ENCODE peak calls at places on chromosomes 3 and 15, in ten cellular contexts. V is epithelial cell of proximal tubule; S is NCI-H2081; Z is NCI-H460; L is stimulated activated CD4-positive, alpha-beta T cell treated with anti-CD3 and anti-CD28 coated beads, Interleukin-15, amount 100 ng/mL, for 24 hours; W is CD8-positive, alpha-beta memory T cell; H is T47D; D is T follicular helper cell; O is stimulated activated CD8-positive, alpha-beta memory T cell treated with anti-CD3 and anti-CD28 coated beads, Interleukin-12 subunit alpha, Interleukin-12 subunit beta, amount 100 ng/mL, for 4 hours; A is body of pancreas. U is an unnamed sample.

GRCh38 chr3:63092545-63092944 is 185.6 kb upstream of the SYNPR start:
- DNase-seq in V (no peak), S (no peak), Z (no peak), L (no peak), W (no peak), H (no peak), D (no peak), O (no peak), A (no peak), U (no peak)

GRCh38 chr3:73228425-73228824 is 167.0 kb downstream of the EBLN2 start:
- DNase-seq in V (no peak), S (no peak), Z (no peak), L (no peak), W (no peak), H (no peak), D (no peak), O (no peak), A (no peak), U (no peak)

GRCh38 chr3:142285057-142285666 is 59.8 kb upstream of the GK5 start:
- DNase-seq in V (no peak), S (no peak), Z (no peak), L (no peak), W (no peak), H (no peak), D (no peak), O (no peak), A (no peak), U (no peak)

GRCh38 chr3:114709102-114709501 is 415.3 kb downstream of the TIGIT start:
- DNase-seq in V (peak), S (no peak), Z (no peak), L (no peak), W (no peak), H (no peak), D (no peak), O (no peak), A (no peak), U (no peak)

GRCh38 chr3:69143605-69144004 is 21.2 kb upstream of the LMOD3 start:
- DNase-seq in V (no peak), S (no peak), Z (peak), L (no peak), W (no peak), H (no peak), D (no peak), O (no peak), A (no peak), U (no peak)

GRCh38 chr15:68054658-68055223 is 626 bp downstream of the PIAS1 start:
- DNase-seq in V (no peak), S (peak), Z (no peak), L (peak), W (peak), H (peak), D (peak), O (no peak), A (peak), U (no peak)

GRCh38 chr3:58306662-58307286 is 454 bp downstream of the HTD2 start:
- DNase-seq in V (no peak), S (no peak), Z (no peak), L (peak), W (peak), H (no peak), D (peak), O (no peak), A (peak), U (no peak)

GRCh38 chr3:11996500-11996899 is 7.7 kb upstream of the SYN2 start:
- DNase-seq in V (no peak), S (no peak), Z (no peak), L (no peak), W (no peak), H (no peak), D (no peak), O (no peak), A (no peak), U (no peak)

GRCh38 chr3:100063929-100064461 is 50.3 kb downstream of the FILIP1L start:
- DNase-seq in V (no peak), S (no peak), Z (no peak), L (no peak), W (no peak), H (no peak), D (no peak), O (no peak), A (no peak), U (no peak)

GRCh38 chr15:96334705-96335428 is 4.4 kb downstream of the NR2F2 start:
- DNase-seq in V (no peak), S (no peak), Z (no peak), L (no peak), W (no peak), H (no peak), D (no peak), O (no peak), A (no peak), U (no peak)

GRCh38 chr3:32255345-32255744 is 16.9 kb downstream of the CMTM8 start:
- DNase-seq in V (no peak), S (no peak), Z (no peak), L (no peak), W (no peak), H (no peak), D (no peak), O (no peak), A (no peak), U (no peak)

GRCh38 chr3:157094301-157094700 is 65.6 kb downstream of the CCNL1 start:
- DNase-seq in V (no peak), S (no peak), Z (no peak), L (no peak), W (no peak), H (no peak), D (no peak), O (no peak), A (no peak), U (no peak)

GRCh38 chr3:183260167-183260904 is 7.3 kb downstream of the B3GNT5 start:
- DNase-seq in V (no peak), S (no peak), Z (no peak), L (no peak), W (no peak), H (no peak), D (no peak), O (no peak), A (peak), U (no peak)

GRCh38 chr15:98727115-98728040 is 79.0 kb downstream of the IGF1R start:
- DNase-seq in V (peak), S (no peak), Z (peak), L (no peak), W (no peak), H (peak), D (no peak), O (no peak), A (peak), U (peak)

GRCh38 chr15:77052556-77052955 is 18.4 kb downstream of the TSPAN3 start:
- DNase-seq in V (no peak), S (no peak), Z (no peak), L (no peak), W (no peak), H (no peak), D (no peak), O (no peak), A (no peak), U (no peak)

GRCh38 chr3:139448104-139448503 is 28.2 kb downstream of the RBP2 start:
- DNase-seq in V (no peak), S (no peak), Z (no peak), L (no peak), W (no peak), H (no peak), D (no peak), O (no peak), A (peak), U (no peak)

GRCh38 chr3:69079269-69080159 is 651 bp downstream of the UBA3 start:
- DNase-seq in V (no peak), S (no peak), Z (no peak), L (no peak), W (no peak), H (no peak), D (no peak), O (no peak), A (no peak), U (no peak)

GRCh38 chr15:29134641-29135071 is 135.0 kb downstream of the NSMCE3 start:
- DNase-seq in V (no peak), S (no peak), Z (no peak), L (no peak), W (no peak), H (no peak), D (no peak), O (no peak), A (no peak), U (no peak)

GRCh38 chr3:100602506-100603444 is 6.6 kb upstream of the ADGRG7 start:
- DNase-seq in V (no peak), S (no peak), Z (peak), L (no peak), W (no peak), H (no peak), D (no peak), O (no peak), A (no peak), U (no peak)

GRCh38 chr15:49669288-49669687 is 48.4 kb downstream of the DTWD1 start:
- DNase-seq in V (no peak), S (no peak), Z (no peak), L (no peak), W (no peak), H (no peak), D (no peak), O (no peak), A (no peak), U (no peak)

U was measured in Panc1.